ENCODE peak calls at places on chromosomes 11 and 22, in ten cellular contexts. S is right lobe of liver, V is tibial nerve, B is Peyer's patch, L is H54, M is A549, J is uterus, I is sigmoid colon, U is NB4, N is esophagus muscularis mucosa. H is an unnamed sample.

GRCh38 chr11:68929706-68930605 is 26.3 kb downstream of the IGHMBP2 start:
- DNase-seq in J (no peak), S (no peak), U (no peak), I (no peak), M (no peak), N (no peak), L (no peak), V (no peak), B (no peak), H (no peak)

GRCh38 chr11:11246166-11246565 is 106.9 kb downstream of the CSNK2A3 start:
- DNase-seq in J (no peak), N (no peak), L (no peak), U (no peak), M (no peak), B (no peak), S (no peak), I (no peak), V (no peak), H (no peak)

GRCh38 chr11:75924966-75925784 is 110.2 kb downstream of the UVRAG start:
- DNase-seq in J (no peak), V (no peak), S (no peak), L (peak; percentile 15), N (no peak), M (no peak), B (no peak), I (no peak), U (no peak), H (no peak)

GRCh38 chr11:1832181-1832988 is 2.4 kb upstream of the SYT8 start:
- DNase-seq in S (peak; percentile 65), J (peak; percentile 55), M (peak; percentile 44), I (no peak), L (peak; percentile 78), N (no peak), V (no peak), B (peak; percentile 50), U (peak; percentile 54), H (peak; percentile 66)

GRCh38 chr11:128759597-128759996 is 65.7 kb downstream of the FLI1 start:
- DNase-seq in U (no peak), N (no peak), M (no peak), S (no peak), I (no peak), L (no peak), V (no peak), J (no peak), B (no peak), H (no peak)

GRCh38 chr11:113555071-113555739 is 80.0 kb upstream of the DRD2 start:
- DNase-seq in I (no peak), S (no peak), J (no peak), L (no peak), N (no peak), M (no peak), B (no peak), U (no peak), V (no peak), H (peak; percentile 1)

GRCh38 chr11:117887431-117888139 is 11.1 kb upstream of the FXYD6 start:
- DNase-seq in B (no peak), N (no peak), I (no peak), J (no peak), M (no peak), S (no peak), U (no peak), V (no peak), L (no peak), H (no peak)

GRCh38 chr22:44732661-44733060 is 19.7 kb upstream of the ARHGAP8 start:
- DNase-seq in I (no peak), N (no peak), L (no peak), V (no peak), J (no peak), S (no peak), B (no peak), M (no peak), U (no peak), H (peak; percentile 42)

GRCh38 chr11:109015283-109015682 is 350.4 kb downstream of the DDX10 start:
- DNase-seq in U (no peak), M (no peak), I (no peak), V (no peak), J (no peak), L (no peak), N (no peak), S (no peak), B (no peak), H (no peak)

GRCh38 chr11:132520199-132520598 is 1012.1 kb downstream of the OPCML start:
- DNase-seq in N (no peak), V (no peak), J (no peak), B (no peak), M (no peak), U (no peak), L (no peak), I (no peak), S (no peak), H (no peak)

GRCh38 chr11:73258104-73258684 is 13.9 kb upstream of the P2RY6 start:
- DNase-seq in L (no peak), U (no peak), S (no peak), J (no peak), V (no peak), M (no peak), B (no peak), N (no peak), I (no peak), H (no peak)

GRCh38 chr22:27881404-27881803 is 37.7 kb downstream of the PITPNB start:
- DNase-seq in M (no peak), J (peak; percentile 48), U (no peak), I (peak; percentile 85), N (no peak), L (no peak), S (no peak), B (no peak), V (peak; percentile 37), H (no peak)

GRCh38 chr11:72493426-72494108 is 59.2 kb upstream of the CLPB start:
- DNase-seq in L (no peak), N (no peak), U (peak; percentile 38), B (no peak), S (no peak), V (no peak), I (no peak), M (no peak), J (no peak), H (peak; percentile 95)

GRCh38 chr11:94149435-94149834 is 20.8 kb downstream of the PANX1 start:
- DNase-seq in N (no peak), J (no peak), L (no peak), U (no peak), S (no peak), V (no peak), B (no peak), I (no peak), M (no peak), H (no peak)

GRCh38 chr11:58286249-58286648 is 18.2 kb upstream of the OR10W1 start:
- DNase-seq in U (peak; percentile 56), M (peak; percentile 47), J (no peak), V (no peak), S (no peak), N (no peak), L (peak; percentile 5), B (no peak), I (no peak), H (peak; percentile 3)

GRCh38 chr11:60274462-60274861 is 6.0 kb upstream of the MS4A4A start:
- DNase-seq in S (no peak), N (no peak), U (no peak), V (no peak), B (no peak), J (no peak), M (no peak), L (no peak), I (no peak), H (no peak)

GRCh38 chr11:117821431-117821830 is 3.1 kb downstream of the FXYD2 start:
- DNase-seq in M (no peak), N (no peak), I (peak; percentile 60), V (no peak), J (no peak), L (no peak), S (no peak), U (no peak), B (no peak), H (no peak)

GRCh38 chr22:24400726-24401596 is 26.4 kb upstream of the ADORA2A start:
- DNase-seq in I (no peak), V (no peak), B (no peak), M (no peak), N (no peak), S (no peak), U (no peak), J (no peak), L (no peak), H (no peak)

GRCh38 chr11:61359541-61359940 is 2.1 kb downstream of the CYB561A3 start:
- DNase-seq in I (no peak), N (no peak), M (no peak), B (no peak), J (no peak), U (peak; percentile 27), S (no peak), V (no peak), L (no peak), H (no peak)
- TF ChIP-seq POLR2A in I (no peak), N (no peak), M (no peak), B (no peak), J (no peak), U (no peak), S (no peak), V (no peak), L (no peak), H (no peak)

GRCh38 chr11:35165416-35166368 is 26.7 kb downstream of the CD44 start:
- DNase-seq in L (no peak), V (peak; percentile 40), N (no peak), B (peak; percentile 90), S (no peak), I (no peak), M (peak; percentile 31), U (peak; percentile 65), J (no peak), H (peak; percentile 83)
- TF ChIP-seq POLR2A in L (no peak), V (no peak), N (no peak), B (no peak), S (no peak), I (no peak), M (no peak), U (no peak), J (no peak), H (no peak)

GRCh38 chr22:31650391-31650790 is 11.6 kb downstream of the PISD start:
- DNase-seq in J (no peak), U (no peak), S (no peak), V (no peak), I (no peak), B (no peak), N (no peak), L (no peak), M (no peak), H (no peak)
- TF ChIP-seq POLR2A in J (no peak), U (no peak), S (no peak), V (no peak), I (no peak), B (no peak), N (no peak), L (no peak), M (no peak), H (no peak)

DNA sequence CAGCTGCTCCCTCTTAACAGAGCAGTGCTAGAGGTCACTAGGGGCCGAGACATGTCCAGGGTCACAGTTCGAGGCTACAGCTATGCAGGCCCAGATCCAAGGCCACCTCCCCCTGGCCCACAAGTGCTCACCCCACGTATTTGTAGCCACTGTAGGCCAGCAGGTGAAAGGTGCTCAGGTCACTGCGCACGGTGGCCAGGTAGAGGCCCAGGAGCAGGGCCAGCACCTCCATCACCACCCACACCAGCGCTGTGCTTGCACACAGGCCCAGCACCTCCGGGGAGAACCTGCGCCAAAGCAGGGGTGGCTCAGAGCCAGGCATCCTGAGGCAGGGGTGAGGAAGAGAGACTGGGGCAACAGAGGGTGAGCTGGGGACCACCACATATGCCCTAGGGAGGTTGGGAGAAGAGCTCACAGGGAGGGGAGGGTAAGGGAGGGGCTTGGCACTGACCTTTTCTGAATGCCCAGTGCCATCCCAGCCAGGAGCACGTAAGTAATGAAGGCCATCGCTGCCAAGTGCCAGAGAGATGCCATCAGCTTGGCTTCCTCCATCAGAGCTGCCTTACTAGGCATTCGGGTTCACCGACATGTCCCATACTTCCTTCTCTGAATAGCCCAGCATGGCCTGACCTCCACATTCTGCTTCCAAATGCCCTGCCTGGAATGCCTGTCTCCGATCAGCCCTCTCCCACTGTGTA is 3.5 kb downstream of the YIF1A start:
- DNase-seq in S (no peak), B (no peak), J (no peak), L (no peak), M (no peak), U (no peak), N (no peak), I (no peak), V (no peak), H (no peak)
- TF ChIP-seq POLR2A in S (no peak), B (no peak), J (no peak), L (no peak), M (no peak), U (no peak), N (no peak), I (no peak), V (no peak), H (no peak)

H was measured in erythroblast.